ENCODE peak calls at places on chromosomes 12 and 14, in eight cellular contexts. F is GM06990, K is left ventricle myocardium inferior, H is lung, Y is AG09319, B is epithelial cell of esophagus, R is heart right ventricle, T is IMR-90. X is an unnamed sample.

GRCh38 chr12:94240171-94240570 is 91.8 kb downstream of the PLXNC1 start:
- DNase-seq in B (no peak), F (peak; percentile 58), H (no peak), K (no peak), T (no peak), R (no peak), Y (no peak), X (peak; percentile 64)

GRCh38 chr12:30826276-30826675 is 71.5 kb upstream of the CAPRIN2 start:
- DNase-seq in H (no peak), K (no peak), T (no peak), R (no peak), Y (no peak), F (no peak), B (no peak), X (no peak)

GRCh38 chr12:3137268-3137761 is 60.1 kb downstream of the TSPAN9 start:
- DNase-seq in F (no peak), H (no peak), R (peak; percentile 77), Y (no peak), T (peak; percentile 51), K (peak; percentile 76), B (peak; percentile 48), X (no peak)

GRCh38 chr14:59407246-59407615 is 57.9 kb downstream of the GPR135 start:
- DNase-seq in Y (peak; percentile 68), H (no peak), F (no peak), K (no peak), T (peak; percentile 97), B (peak; percentile 87), R (no peak), X (no peak)

GRCh38 chr12:56230449-56231183 is 765 bp downstream of the SLC39A5 start:
- DNase-seq in F (no peak), Y (no peak), H (no peak), B (no peak), K (no peak), R (no peak), T (no peak), X (no peak)

GRCh38 chr12:34233618-34234017 is 211.3 kb downstream of the ALG10 start:
- DNase-seq in T (no peak), K (no peak), Y (no peak), F (no peak), H (no peak), R (no peak), B (no peak), X (no peak)

GRCh38 chr14:69620211-69620611 is 8.8 kb downstream of the SUSD6 start:
- DNase-seq in Y (no peak), T (no peak), R (no peak), K (no peak), B (peak; percentile 62), F (no peak), H (no peak), X (no peak)

GRCh38 chr12:124433906-124434305 is 133.5 kb downstream of the NCOR2 start:
- DNase-seq in Y (no peak), H (no peak), F (no peak), T (no peak), R (no peak), B (no peak), K (no peak), X (no peak)

GRCh38 chr14:52272375-52272774 is 4.9 kb downstream of the PTGDR start:
- DNase-seq in K (no peak), F (peak; percentile 7), T (peak; percentile 40), H (no peak), Y (no peak), R (no peak), B (peak; percentile 33), X (peak; percentile 53)

GRCh38 chr14:49986344-49987014 is 93.6 kb downstream of the ARF6 start:
- DNase-seq in F (no peak), K (no peak), Y (no peak), T (peak; percentile 58), H (no peak), R (no peak), B (no peak), X (no peak)

GRCh38 chr12:76552343-76552938 is 7.1 kb downstream of the OSBPL8 start:
- DNase-seq in K (no peak), Y (no peak), F (no peak), B (no peak), R (no peak), T (no peak), H (no peak), X (no peak)

GRCh38 chr14:50946234-50946935 is 2.1 kb upstream of the PYGL start:
- DNase-seq in F (no peak), H (no peak), K (no peak), T (no peak), B (no peak), R (no peak), Y (no peak), X (no peak)

GRCh38 chr14:89304972-89305703 is 111.9 kb downstream of the FOXN3 start:
- DNase-seq in T (peak; percentile 78), H (no peak), R (peak; percentile 47), F (peak; percentile 75), B (peak; percentile 14), K (no peak), Y (no peak), X (peak; percentile 49)

GRCh38 chr12:124078800-124079199 is 105.8 kb downstream of the ZNF664 start:
- DNase-seq in Y (no peak), B (no peak), K (no peak), F (no peak), T (no peak), H (peak; percentile 49), R (no peak), X (no peak)

GRCh38 chr14:29454026-29454693 is 473.5 kb downstream of the PRKD1 start:
- DNase-seq in B (no peak), F (no peak), K (no peak), Y (no peak), H (no peak), R (no peak), T (peak; percentile 30), X (no peak)

GRCh38 chr12:5191803-5192538 is 148.3 kb downstream of the KCNA5 start:
- DNase-seq in B (no peak), F (no peak), H (no peak), T (no peak), K (no peak), Y (no peak), R (no peak), X (no peak)

GRCh38 chr12:90174198-90174510 is 465.5 kb upstream of the ATP2B1 start:
- DNase-seq in T (no peak), R (no peak), K (no peak), H (no peak), F (no peak), B (peak; percentile 24), Y (no peak), X (no peak)

GRCh38 chr12:68334136-68334535 is 2.0 kb upstream of the MDM1 start:
- DNase-seq in H (no peak), R (no peak), B (peak; percentile 12), Y (no peak), K (no peak), T (no peak), F (no peak), X (peak; percentile 18)

GRCh38 chr14:105046891-105047282 is 18.3 kb downstream of the GPR132 start:
- DNase-seq in Y (no peak), B (no peak), F (no peak), K (no peak), T (no peak), R (no peak), H (no peak), X (no peak)

GRCh38 chr14:100022772-100023451 is 42.3 kb upstream of the EVL start:
- DNase-seq in H (no peak), Y (no peak), K (peak; percentile 18), F (peak; percentile 18), T (peak; percentile 59), B (peak; percentile 27), R (no peak), X (peak; percentile 23)

GRCh38 chr12:66744956-66745383 is 66.1 kb upstream of the GRIP1 start:
- DNase-seq in K (no peak), H (no peak), R (no peak), T (no peak), B (no peak), Y (no peak), F (no peak), X (no peak)

GRCh38 chr14:68384881-68385280 is 408.0 kb downstream of the ZFP36L1 start:
- DNase-seq in R (no peak), B (no peak), H (no peak), K (no peak), Y (no peak), F (no peak), T (no peak), X (no peak)

GRCh38 chr12:128971802-128972201 is 118.5 kb downstream of the GLT1D1 start:
- DNase-seq in T (no peak), F (no peak), B (no peak), Y (no peak), R (no peak), H (no peak), K (no peak), X (no peak)

GRCh38 chr14:21933681-21934080 is 260.1 kb upstream of the OR4E1 start:
- DNase-seq in Y (no peak), R (no peak), H (no peak), F (no peak), K (no peak), B (peak; percentile 28), T (no peak), X (no peak)
- TF ChIP-seq CTCF in Y (no peak), R (no peak), H (no peak), F (no peak), K (no peak), B (peak; percentile 30), T (no peak), X (no peak)

DNA sequence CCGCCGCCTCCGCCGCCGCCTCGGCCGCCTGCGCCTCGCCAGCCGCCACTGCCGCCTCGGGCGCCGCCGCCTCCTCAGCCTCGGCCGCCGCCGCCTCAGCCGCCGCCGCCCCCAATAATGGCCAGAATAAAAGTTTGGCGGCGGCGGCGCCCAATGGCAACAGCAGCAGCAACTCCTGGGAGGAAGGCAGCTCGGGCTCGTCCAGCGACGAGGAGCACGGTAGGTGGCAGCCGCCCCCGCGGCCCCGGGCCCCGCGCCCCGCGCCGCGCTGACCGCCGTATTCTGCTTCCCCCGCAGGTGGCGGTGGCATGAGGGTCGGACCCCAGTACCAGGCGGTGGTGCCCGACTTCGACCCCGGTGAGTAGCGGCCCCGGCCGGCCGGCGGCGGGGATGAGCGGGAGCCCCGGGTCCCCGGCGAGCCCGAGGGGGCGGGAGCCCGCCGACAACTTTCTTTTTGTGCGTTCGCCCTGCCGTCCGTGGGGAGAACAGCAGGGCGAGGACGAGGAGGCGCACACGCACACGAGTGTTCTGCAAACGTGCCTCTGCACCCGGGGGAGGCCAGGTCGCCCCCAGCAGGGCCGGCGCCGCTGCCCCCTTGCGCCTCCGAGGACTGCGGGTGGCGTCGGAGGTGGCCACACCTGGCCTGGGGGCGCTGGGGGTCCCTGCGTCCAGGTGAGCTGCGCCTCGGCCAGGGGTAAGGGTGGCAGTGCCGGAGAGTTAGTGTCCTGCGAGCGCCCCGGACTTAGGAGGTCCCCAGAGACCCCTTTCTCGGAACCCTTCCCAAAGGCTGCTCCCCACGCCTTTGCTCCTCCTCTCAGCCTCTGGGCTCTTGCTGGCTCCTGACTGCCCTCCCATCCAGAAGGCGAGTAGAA is 756 bp downstream of the RCOR1 start:
- DNase-seq in H (peak; percentile 43), R (peak; percentile 56), Y (no peak), F (peak; percentile 69), K (peak; percentile 57), B (peak; percentile 33), T (peak; percentile 26), X (peak; percentile 75)
- TF ChIP-seq CTCF in H (no peak), R (peak; percentile 50), Y (peak; percentile 21), F (no peak), K (peak; percentile 59), B (no peak), T (peak; percentile 26), X (no peak)

GRCh38 chr14:58129208-58129607 is 22.8 kb downstream of the ARMH4 start:
- DNase-seq in H (no peak), R (no peak), Y (no peak), T (no peak), F (no peak), B (no peak), K (no peak), X (no peak)
- TF ChIP-seq CTCF in H (no peak), R (no peak), Y (no peak), T (no peak), F (peak; percentile 7), B (no peak), K (no peak), X (no peak)

GRCh38 chr12:69383074-69383473 is 23.5 kb downstream of the YEATS4 start:
- DNase-seq in H (no peak), Y (no peak), B (peak; percentile 74), T (no peak), K (no peak), R (no peak), F (no peak), X (no peak)
- TF ChIP-seq CTCF in H (no peak), Y (no peak), B (no peak), T (no peak), K (no peak), R (no peak), F (no peak), X (no peak)

X was measured in GM20000.